ENCODE peak calls at places on chromosome 12, in six cellular contexts. One of them, this sample, is unnamed. For H3K27me3, the result is how much of the 10 kb centered on the place peaks cover.

GRCh38 chr12:127926004-127926403 is 341.0 kb upstream of the TMEM132C start:
- DNase-seq in Panc1: no peak
- DNase-seq in effector memory CD4-positive, alpha-beta T cell: no peak
- DNase-seq in right lobe of liver: no peak
- DNase-seq in hepatocyte: peak
- DNase-seq in heart right ventricle: peak
- DNase-seq in this sample: no peak

GRCh38 chr12:39145175-39145999 is 240.0 kb upstream of the CPNE8 start:
- DNase-seq in effector memory CD4-positive, alpha-beta T cell: no peak
- DNase-seq in right lobe of liver: peak
- DNase-seq in heart right ventricle: peak
- DNase-seq in hepatocyte: peak
- DNase-seq in Panc1: no peak
- DNase-seq in this sample: no peak

GRCh38 chr12:57795354-57795753 is 12.8 kb downstream of the TSFM start:
- DNase-seq in hepatocyte: no peak
- DNase-seq in heart right ventricle: no peak
- DNase-seq in effector memory CD4-positive, alpha-beta T cell: no peak
- DNase-seq in right lobe of liver: no peak
- DNase-seq in Panc1: no peak
- DNase-seq in this sample: no peak

GRCh38 chr12:115355301-115355700 is 671.3 kb upstream of the TBX3 start:
- DNase-seq in heart right ventricle: no peak
- DNase-seq in hepatocyte: no peak
- DNase-seq in Panc1: no peak
- DNase-seq in effector memory CD4-positive, alpha-beta T cell: no peak
- DNase-seq in right lobe of liver: no peak
- DNase-seq in this sample: no peak

GRCh38 chr12:53932915-53933314 is 5.7 kb upstream of the HOXC13 start:
- DNase-seq in effector memory CD4-positive, alpha-beta T cell: no peak
- DNase-seq in Panc1: no peak
- DNase-seq in hepatocyte: no peak
- DNase-seq in right lobe of liver: no peak
- DNase-seq in heart right ventricle: no peak
- DNase-seq in this sample: no peak

GRCh38 chr12:57094194-57095160 is 5.6 kb downstream of the NAB2 start:
- DNase-seq in right lobe of liver: no peak
- DNase-seq in effector memory CD4-positive, alpha-beta T cell: no peak
- DNase-seq in Panc1: no peak
- DNase-seq in hepatocyte: no peak
- DNase-seq in heart right ventricle: no peak
- DNase-seq in this sample: no peak

GRCh38 chr12:1351926-1352325 is 242.5 kb downstream of the FBXL14 start:
- DNase-seq in Panc1: no peak
- DNase-seq in right lobe of liver: no peak
- DNase-seq in heart right ventricle: no peak
- DNase-seq in hepatocyte: no peak
- DNase-seq in effector memory CD4-positive, alpha-beta T cell: no peak
- DNase-seq in this sample: no peak

GRCh38 chr12:13241833-13242232 is 45.3 kb downstream of the EMP1 start:
- DNase-seq in heart right ventricle: no peak
- DNase-seq in effector memory CD4-positive, alpha-beta T cell: no peak
- DNase-seq in Panc1: no peak
- DNase-seq in hepatocyte: peak
- DNase-seq in right lobe of liver: no peak
- DNase-seq in this sample: peak

GRCh38 chr12:107109726-107110518 is 16.6 kb upstream of the CRY1 start:
- DNase-seq in Panc1: no peak
- DNase-seq in heart right ventricle: no peak
- DNase-seq in effector memory CD4-positive, alpha-beta T cell: no peak
- DNase-seq in right lobe of liver: no peak
- DNase-seq in hepatocyte: no peak
- DNase-seq in this sample: no peak

GRCh38 chr12:52627395-52628110 is 9.2 kb upstream of the KRT73 start:
- DNase-seq in right lobe of liver: no peak
- DNase-seq in effector memory CD4-positive, alpha-beta T cell: no peak
- DNase-seq in heart right ventricle: no peak
- DNase-seq in hepatocyte: no peak
- DNase-seq in Panc1: no peak
- DNase-seq in this sample: peak
- H3K27me3 ChIP-seq in right lobe of liver: under half
- H3K27me3 ChIP-seq in effector memory CD4-positive, alpha-beta T cell: under half
- H3K27me3 ChIP-seq in heart right ventricle: under half
- H3K27me3 ChIP-seq in hepatocyte: under half
- H3K27me3 ChIP-seq in Panc1: under half
- H3K27me3 ChIP-seq in this sample: under half

GRCh38 chr12:29207120-29207519 is 58.0 kb downstream of the FAR2 start:
- DNase-seq in heart right ventricle: no peak
- DNase-seq in effector memory CD4-positive, alpha-beta T cell: no peak
- DNase-seq in right lobe of liver: no peak
- DNase-seq in Panc1: no peak
- DNase-seq in hepatocyte: no peak
- DNase-seq in this sample: no peak
- H3K4me3 ChIP-seq in heart right ventricle: no peak
- H3K4me3 ChIP-seq in effector memory CD4-positive, alpha-beta T cell: no peak
- H3K4me3 ChIP-seq in right lobe of liver: no peak
- H3K4me3 ChIP-seq in Panc1: no peak
- H3K4me3 ChIP-seq in hepatocyte: no peak
- H3K4me3 ChIP-seq in this sample: no peak

DNA sequence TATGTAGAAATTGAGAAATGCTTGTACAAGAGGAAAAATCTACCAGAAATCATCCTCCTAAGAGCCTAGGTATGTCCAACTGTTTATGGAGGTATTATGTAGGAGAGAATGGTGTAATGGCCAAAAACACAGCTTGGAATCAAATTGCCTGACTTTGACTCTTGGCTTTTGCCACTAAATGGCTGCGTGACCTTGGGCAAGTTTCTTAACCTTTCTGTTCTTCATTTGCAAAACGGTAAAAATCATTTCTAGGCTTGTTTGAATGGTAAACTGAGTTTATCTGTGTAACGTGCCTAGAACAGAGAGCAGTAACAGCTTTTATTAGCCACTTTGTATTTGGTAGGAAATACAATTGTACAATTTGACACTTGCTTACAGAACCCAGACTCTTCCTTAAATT is 4.9 kb upstream of the GRIP1 start:
- DNase-seq in effector memory CD4-positive, alpha-beta T cell: no peak
- DNase-seq in heart right ventricle: no peak
- DNase-seq in right lobe of liver: no peak
- DNase-seq in hepatocyte: no peak
- DNase-seq in Panc1: no peak
- DNase-seq in this sample: no peak
- H3K27me3 ChIP-seq in effector memory CD4-positive, alpha-beta T cell: under half
- H3K27me3 ChIP-seq in heart right ventricle: under half
- H3K27me3 ChIP-seq in right lobe of liver: under half
- H3K27me3 ChIP-seq in hepatocyte: under half
- H3K27me3 ChIP-seq in Panc1: under half
- H3K27me3 ChIP-seq in this sample: under half

GRCh38 chr12:27781680-27782079 is 1.6 kb upstream of the MANSC4 start:
- DNase-seq in heart right ventricle: no peak
- DNase-seq in Panc1: no peak
- DNase-seq in hepatocyte: no peak
- DNase-seq in effector memory CD4-positive, alpha-beta T cell: no peak
- DNase-seq in right lobe of liver: no peak
- DNase-seq in this sample: no peak
- H3K4me3 ChIP-seq in heart right ventricle: peak
- H3K4me3 ChIP-seq in Panc1: peak
- H3K4me3 ChIP-seq in hepatocyte: no peak
- H3K4me3 ChIP-seq in effector memory CD4-positive, alpha-beta T cell: no peak
- H3K4me3 ChIP-seq in right lobe of liver: no peak
- H3K4me3 ChIP-seq in this sample: no peak